ENCODE peak calls at places on chromosome 2, in four cellular contexts. K, T, B and N are unnamed samples.

GRCh38 chr2:9333591-9334171 is 89.6 kb downstream of the ITGB1BP1 start:
- DNase-seq in K (peak; percentile 66), T (peak; percentile 92), B (no peak), N (peak; percentile 82)

GRCh38 chr2:23491622-23492336 is 106.8 kb downstream of the KLHL29 start:
- DNase-seq in B (no peak), K (no peak), T (no peak), N (no peak)

GRCh38 chr2:209380278-209380677 is 43.6 kb upstream of the MAP2 start:
- DNase-seq in K (no peak), B (no peak), T (no peak), N (no peak)

GRCh38 chr2:223647258-223647952 is 45.2 kb upstream of the SCG2 start:
- DNase-seq in B (no peak), K (no peak), T (peak; percentile 25), N (no peak)

GRCh38 chr2:178777577-178777976 is 29.6 kb downstream of the TTN start:
- DNase-seq in T (no peak), B (no peak), K (no peak), N (no peak)

GRCh38 chr2:22359020-22359672 is 1025.8 kb upstream of the KLHL29 start:
- DNase-seq in B (no peak), K (no peak), T (no peak), N (no peak)

GRCh38 chr2:232511336-232511863 is 8.8 kb upstream of the PRSS56 start:
- DNase-seq in K (no peak), B (no peak), T (no peak), N (no peak)

GRCh38 chr2:88556026-88556425 is 71.2 kb downstream of the EIF2AK3 start:
- DNase-seq in K (no peak), B (no peak), T (no peak), N (no peak)

GRCh38 chr2:200525066-200525465 is 941 bp upstream of the SGO2 start:
- DNase-seq in K (no peak), T (no peak), B (no peak), N (peak; percentile 15)

GRCh38 chr2:144931976-144932375 is 412.1 kb upstream of the ZEB2 start:
- DNase-seq in T (no peak), K (no peak), B (no peak), N (no peak)

GRCh38 chr2:190318514-190318913 is 1.1 kb downstream of the HIBCH start:
- DNase-seq in K (no peak), T (peak; percentile 41), B (no peak), N (peak; percentile 11)

GRCh38 chr2:189096769-189097447 is 82.7 kb downstream of the COL5A2 start:
- DNase-seq in B (no peak), K (no peak), T (peak; percentile 83), N (peak; percentile 79)

GRCh38 chr2:129661942-129662341 is 317.5 kb upstream of the RAB6C start:
- DNase-seq in T (no peak), K (no peak), B (no peak), N (no peak)

GRCh38 chr2:8300905-8301304 is 381.0 kb upstream of the ID2 start:
- DNase-seq in T (no peak), K (no peak), B (no peak), N (no peak)

GRCh38 chr2:105052773-105053172 is 14.9 kb downstream of the MRPS9 start:
- DNase-seq in K (no peak), B (no peak), T (no peak), N (no peak)

GRCh38 chr2:113203901-113204519 is 30.2 kb downstream of the PSD4 start:
- DNase-seq in K (peak; percentile 42), B (peak; percentile 77), T (peak; percentile 75), N (peak; percentile 83)

GRCh38 chr2:119545076-119545475 is 827 bp downstream of the CFAP221 start:
- DNase-seq in K (no peak), T (peak; percentile 52), B (no peak), N (no peak)

GRCh38 chr2:1222062-1222461 is 191.2 kb upstream of the TPO start:
- DNase-seq in T (peak; percentile 5), K (no peak), B (no peak), N (no peak)

GRCh38 chr2:3516831-3517230 is 2.5 kb downstream of the ADI1 start:
- DNase-seq in K (no peak), B (no peak), T (no peak), N (no peak)

GRCh38 chr2:35421485-35421884 is 934.1 kb upstream of the CRIM1 start:
- DNase-seq in T (no peak), K (no peak), B (no peak), N (no peak)

GRCh38 chr2:128922154-128922553 is 603.5 kb upstream of the HS6ST1 start:
- DNase-seq in K (no peak), B (no peak), T (no peak), N (no peak)

GRCh38 chr2:219997341-219997851 is 370.0 kb downstream of the SLC4A3 start:
- DNase-seq in B (no peak), K (peak; percentile 37), T (peak; percentile 42), N (peak; percentile 63)

GRCh38 chr2:111662771-111663470 is 221.1 kb downstream of the ANAPC1 start:
- DNase-seq in K (no peak), T (peak; percentile 24), B (no peak), N (no peak)

DNA sequence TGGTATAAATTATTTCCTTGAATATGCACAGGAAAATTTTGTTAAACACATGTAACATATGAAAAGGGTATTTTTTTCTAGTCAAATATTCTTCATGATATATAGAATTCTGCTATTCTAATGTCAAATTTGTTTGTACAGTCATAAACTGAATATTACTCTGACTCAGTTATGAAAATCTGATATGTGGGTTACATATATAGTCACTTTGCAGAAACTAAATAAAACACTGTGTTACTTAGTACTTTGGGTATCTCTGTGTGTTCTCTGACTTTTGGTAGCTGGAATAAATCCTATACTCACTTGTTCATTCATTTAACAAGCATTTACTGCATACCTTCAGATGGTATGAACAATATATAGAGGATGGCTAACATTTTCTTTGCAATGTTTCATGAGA is 159.4 kb downstream of the TTC27 start:
- DNase-seq in T (no peak), B (no peak), K (no peak), N (no peak)
- H3K4me1 ChIP-seq in T (no peaks in the 10 kb centered on the region), B (no peaks in the 10 kb centered on the region), K (no peaks in the 10 kb centered on the region), N (peaks cover 9% of the 10 kb centered on the region)

GRCh38 chr2:101753720-101754490 is 56.4 kb downstream of the MAP4K4 start:
- DNase-seq in T (no peak), K (no peak), B (no peak), N (no peak)
- H3K4me1 ChIP-seq in T (peaks cover 61% of the 10 kb centered on the region), K (no peaks in the 10 kb centered on the region), B (peaks cover 54% of the 10 kb centered on the region), N (peaks cover 42% of the 10 kb centered on the region)

DNA sequence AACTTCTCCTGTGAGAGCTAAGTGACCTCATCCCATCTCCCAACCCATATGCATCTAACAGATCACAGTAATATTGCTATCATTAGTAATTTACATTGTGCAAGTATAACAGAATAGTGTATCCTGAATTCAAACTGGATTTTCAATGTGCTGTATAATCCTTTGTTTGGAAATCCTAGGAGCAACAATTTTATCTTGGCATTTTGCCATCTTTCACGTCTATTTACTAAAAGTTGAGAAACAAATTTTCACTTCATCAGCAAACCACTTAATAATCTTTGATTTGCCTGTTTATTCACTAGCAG is 3.8 kb downstream of the HNRNPLL start:
- DNase-seq in B (no peak), T (peak; percentile 63), K (no peak), N (peak; percentile 47)
- H3K4me1 ChIP-seq in B (peaks cover 20% of the 10 kb centered on the region), T (peaks cover 38% of the 10 kb centered on the region), K (peaks cover 7% of the 10 kb centered on the region), N (peaks cover 40% of the 10 kb centered on the region)

GRCh38 chr2:28622101-28622499 is 126.2 kb downstream of the PLB1 start:
- DNase-seq in T (no peak), K (no peak), B (no peak), N (no peak)
- H3K4me1 ChIP-seq in T (peaks cover 15% of the 10 kb centered on the region), K (peaks cover 16% of the 10 kb centered on the region), B (peaks cover 81% of the 10 kb centered on the region), N (peaks cover 33% of the 10 kb centered on the region)

DNA sequence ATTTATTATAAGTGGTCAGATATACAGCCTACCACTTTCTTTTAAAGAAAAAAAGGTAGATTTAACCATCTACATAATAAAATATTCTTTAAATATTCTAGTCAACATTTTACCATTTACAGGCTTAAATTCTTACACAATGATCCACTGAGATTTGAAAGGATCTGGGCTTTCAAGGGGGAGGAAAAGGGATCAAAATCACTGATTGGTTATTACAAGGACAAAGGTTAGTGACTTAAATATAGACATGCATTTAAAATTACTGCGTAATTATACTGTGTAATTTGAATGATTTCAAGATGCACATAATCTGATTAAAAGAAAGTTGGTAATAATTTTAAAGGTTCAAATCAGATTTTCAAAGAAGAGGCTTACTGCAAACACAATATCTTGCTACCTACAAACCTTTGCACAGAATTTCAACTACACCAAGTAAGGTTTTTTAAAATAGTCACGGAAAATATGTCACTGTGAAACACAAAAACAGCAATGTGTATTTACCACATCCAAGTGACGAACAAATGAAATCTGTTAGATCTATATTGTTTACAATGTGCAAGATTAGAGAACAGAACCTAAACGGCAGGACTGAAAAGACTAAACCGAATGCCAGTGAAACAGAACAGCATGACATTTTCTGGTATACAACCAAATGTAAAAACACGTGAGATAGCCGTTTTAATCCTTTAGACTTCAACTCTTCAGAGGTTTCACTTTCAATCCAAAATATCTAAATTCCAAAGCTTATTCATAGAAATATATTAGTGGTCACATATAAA is 40.8 kb downstream of the RTN4 start:
- DNase-seq in B (no peak), K (no peak), T (peak; percentile 39), N (peak; percentile 32)
- H3K4me1 ChIP-seq in B (peaks cover 61% of the 10 kb centered on the region), K (peaks cover 4% of the 10 kb centered on the region), T (peaks cover 92% of the 10 kb centered on the region), N (peaks cover 99% of the 10 kb centered on the region)

GRCh38 chr2:175579646-175580045 is 398.1 kb upstream of the ATP5MC3 start:
- DNase-seq in T (no peak), K (no peak), B (no peak), N (no peak)
- H3K4me1 ChIP-seq in T (no peaks in the 10 kb centered on the region), K (no peaks in the 10 kb centered on the region), B (no peaks in the 10 kb centered on the region), N (no peaks in the 10 kb centered on the region)

GRCh38 chr2:30146337-30147195 is at the start of gene YPEL5:
- DNase-seq in T (peak; percentile 100), B (peak; percentile 99), K (peak; percentile 99), N (peak; percentile 99)
- H3K4me1 ChIP-seq in T (peaks cover 33% of the 10 kb centered on the region), B (peaks cover 49% of the 10 kb centered on the region), K (no peaks in the 10 kb centered on the region), N (peaks cover 38% of the 10 kb centered on the region)

DNA sequence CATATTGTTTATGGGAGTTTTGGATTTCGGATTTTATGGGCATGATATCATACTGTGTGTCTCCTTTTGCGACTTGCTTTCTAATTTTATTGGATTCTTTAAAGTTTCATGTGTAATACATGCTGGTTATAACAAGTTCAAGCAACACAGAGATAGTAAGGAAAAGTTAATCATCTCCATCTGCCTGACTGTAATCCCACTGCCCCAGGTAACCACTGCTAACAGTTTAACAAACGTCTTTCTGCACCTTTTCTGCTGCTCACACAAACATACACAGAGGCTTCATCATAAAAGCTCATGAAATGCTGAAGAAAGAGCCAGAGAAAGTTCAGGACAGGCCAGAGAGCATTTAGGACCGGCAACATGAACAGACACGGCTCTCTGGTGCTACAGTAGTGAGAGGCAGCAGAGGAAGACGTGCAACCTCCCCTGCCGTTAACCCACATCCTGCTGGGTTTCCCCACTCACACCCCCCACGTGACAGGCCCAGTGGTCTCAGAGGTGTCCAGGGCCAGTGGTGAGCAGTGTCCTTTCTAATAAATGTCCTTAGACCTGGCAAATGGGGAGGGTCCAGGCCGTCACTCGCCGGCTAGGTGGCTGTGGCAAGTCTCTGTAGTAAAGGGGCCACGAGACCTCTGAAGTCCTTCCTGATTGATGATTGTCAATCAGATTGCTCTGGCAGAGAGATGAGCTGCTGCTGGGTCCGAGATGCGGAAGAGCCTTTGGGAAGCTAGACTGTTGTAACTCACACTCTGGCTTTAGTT is 43.0 kb upstream of the SLC1A4 start:
- DNase-seq in K (no peak), B (peak; percentile 68), T (no peak), N (no peak)
- H3K4me1 ChIP-seq in K (no peaks in the 10 kb centered on the region), B (peaks cover 24% of the 10 kb centered on the region), T (peaks cover 5% of the 10 kb centered on the region), N (peaks cover 20% of the 10 kb centered on the region)